ENCODE peak calls at places on chromosome 14, in ten cellular contexts. B is G401; S is HEK293T; V is posterior cingulate gyrus; G is ELR; U is T47D; R is endodermal cell; T is OCI-LY7; A is activated CD4-positive, alpha-beta T cell treated with anti-CD3 and anti-CD28 coated beads, Interleukin-2, amount 10 ng/mL, durations not matched to agents 7 days and 5 days; L is HT1080. D is an unnamed sample.

GRCh38 chr14:61545716-61546455 is 149.4 kb upstream of the HIF1A start:
- DNase-seq in A (no peak), T (no peak), B (peak), L (no peak), V (peak), U (no peak), S (no peak), G (no peak), R (no peak), D (no peak)

GRCh38 chr14:52042371-52043037 is 26.4 kb downstream of the NID2 start:
- DNase-seq in A (no peak), B (peak), T (no peak), S (no peak), R (no peak), U (peak), V (no peak), L (no peak), G (no peak), D (no peak)

GRCh38 chr14:94769413-94770250 is at the start of gene GSC:
- DNase-seq in B (no peak), U (peak), R (no peak), L (no peak), T (no peak), G (peak), S (peak), V (no peak), A (peak), D (peak)

GRCh38 chr14:98114122-98114895 is 1157.7 kb downstream of the BCL11B start:
- DNase-seq in L (peak), U (no peak), V (no peak), G (no peak), S (no peak), A (no peak), R (no peak), T (no peak), B (no peak), D (no peak)

GRCh38 chr14:35385042-35385839 is 19.3 kb downstream of the NFKBIA start:
- DNase-seq in V (peak), U (peak), S (no peak), R (peak), T (no peak), A (no peak), G (peak), L (peak), B (peak), D (peak)

GRCh38 chr14:37870170-37870569 is 274.7 kb downstream of the TTC6 start:
- DNase-seq in S (no peak), L (no peak), T (no peak), U (no peak), G (no peak), A (no peak), V (no peak), R (no peak), B (no peak), D (no peak)

GRCh38 chr14:69342928-69343525 is 55.1 kb downstream of the ERH start:
- DNase-seq in T (no peak), S (no peak), G (no peak), L (no peak), B (no peak), A (no peak), V (no peak), U (no peak), R (no peak), D (no peak)

GRCh38 chr14:105326568-105326867 is 12.0 kb downstream of the PACS2 start:
- DNase-seq in R (peak), A (no peak), U (no peak), V (no peak), T (no peak), G (no peak), S (no peak), L (no peak), B (no peak), D (no peak)

GRCh38 chr14:59787045-59787674 is 83.4 kb downstream of the RTN1 start:
- DNase-seq in B (peak), T (no peak), R (peak), V (no peak), L (no peak), G (no peak), U (no peak), S (no peak), A (no peak), D (no peak)

GRCh38 chr14:63647696-63648410 is 6.2 kb upstream of the WDR89 start:
- DNase-seq in U (no peak), S (no peak), V (no peak), B (no peak), A (no peak), T (no peak), R (no peak), G (no peak), L (no peak), D (no peak)

GRCh38 chr14:76776306-76777251 is 15.3 kb downstream of the VASH1 start:
- DNase-seq in A (no peak), L (peak), U (no peak), G (no peak), S (no peak), V (no peak), B (no peak), R (peak), T (peak), D (no peak)

GRCh38 chr14:100297320-100298300 is 8.6 kb downstream of the SLC25A29 start:
- DNase-seq in S (no peak), V (peak), U (peak), A (no peak), L (no peak), B (peak), T (peak), G (peak), R (no peak), D (peak)